ENCODE peak calls at places on chromosomes 6 and 20, in four cellular contexts. Q is small intestine; F is astrocyte of the spinal cord; U is effector memory CD4-positive, alpha-beta T cell. K is an unnamed sample.

GRCh38 chr20:11166716-11167115 is 492.9 kb upstream of the JAG1 start:
- DNase-seq in Q (no peak), F (no peak), U (no peak), K (no peak)

GRCh38 chr20:36569847-36570429 is 3.5 kb upstream of the TGIF2 start:
- DNase-seq in Q (no peak), F (peak), U (no peak), K (no peak)

GRCh38 chr6:124567401-124567800 is 394.8 kb upstream of the RNF217 start:
- DNase-seq in Q (no peak), F (no peak), U (no peak), K (no peak)

GRCh38 chr6:142851601-142852000 is 93.4 kb downstream of the HIVEP2 start:
- DNase-seq in Q (no peak), F (no peak), U (no peak), K (no peak)

GRCh38 chr20:25042531-25043498 is 15.1 kb downstream of the ACSS1 start:
- DNase-seq in Q (peak), F (no peak), U (peak), K (no peak)

GRCh38 chr6:152313542-152314482 is 323.4 kb downstream of the SYNE1 start:
- DNase-seq in Q (no peak), F (peak), U (no peak), K (no peak)

GRCh38 chr20:1700990-1701389 is 43.4 kb upstream of the SIRPG start:
- DNase-seq in Q (no peak), F (no peak), U (no peak), K (no peak)

GRCh38 chr6:8642854-8643253 is 207.5 kb upstream of the SLC35B3 start:
- DNase-seq in Q (no peak), F (no peak), U (no peak), K (no peak)

GRCh38 chr6:154894903-154895302 is 100.2 kb upstream of the TIAM2 start:
- DNase-seq in Q (no peak), F (no peak), U (no peak), K (no peak)

GRCh38 chr20:46139243-46139889 is 21.3 kb downstream of the CD40 start:
- DNase-seq in Q (no peak), F (no peak), U (no peak), K (no peak)

GRCh38 chr6:46263709-46264091 is 92.9 kb upstream of the ENPP5 start:
- DNase-seq in Q (no peak), F (peak), U (no peak), K (peak)

GRCh38 chr20:37479925-37480691 is 40.9 kb upstream of the NNAT start:
- DNase-seq in Q (no peak), F (no peak), U (no peak), K (no peak)

GRCh38 chr6:151067684-151068596 is 171.8 kb upstream of the AKAP12 start:
- DNase-seq in Q (peak), F (peak), U (no peak), K (peak)

GRCh38 chr6:106892186-106892585 is 82.3 kb downstream of the CD24 start:
- DNase-seq in Q (no peak), F (no peak), U (no peak), K (no peak)

GRCh38 chr20:54318892-54319291 is 111.0 kb downstream of the PFDN4 start:
- DNase-seq in Q (no peak), F (no peak), U (no peak), K (no peak)

GRCh38 chr20:32898721-32899120 is 40.0 kb downstream of the EFCAB8 start:
- DNase-seq in Q (no peak), F (no peak), U (no peak), K (no peak)

GRCh38 chr6:32852018-32852843 is 1.3 kb downstream of the TAP1 start:
- DNase-seq in Q (peak), F (peak), U (peak), K (no peak)

GRCh38 chr6:122322824-122323223 is 76.6 kb upstream of the HSF2 start:
- DNase-seq in Q (peak), F (peak), U (no peak), K (peak)

GRCh38 chr6:141252828-141253608 is 879.7 kb upstream of the GJE1 start:
- DNase-seq in Q (no peak), F (peak), U (no peak), K (peak)

GRCh38 chr6:104956663-104957294 is at the start of gene LIN28B:
- DNase-seq in Q (no peak), F (no peak), U (no peak), K (no peak)

GRCh38 chr6:169904051-169904922 is 152.9 kb downstream of the ERMARD start:
- DNase-seq in Q (no peak), F (no peak), U (no peak), K (no peak)

GRCh38 chr6:87590989-87591388 is 1.1 kb downstream of the ORC3 start:
- DNase-seq in Q (no peak), F (no peak), U (no peak), K (no peak)

GRCh38 chr20:19019734-19020364 is 192.6 kb upstream of the SLC24A3 start:
- DNase-seq in Q (no peak), F (no peak), U (no peak), K (no peak)

GRCh38 chr6:156060013-156060412 is 604.4 kb upstream of the NOX3 start:
- DNase-seq in Q (no peak), F (no peak), U (no peak), K (no peak)

GRCh38 chr20:38724603-38725457 is 544 bp downstream of the SLC32A1 start:
- DNase-seq in Q (no peak), F (no peak), U (no peak), K (no peak)

GRCh38 chr6:18536693-18537092 is 149.5 kb downstream of the RNF144B start:
- DNase-seq in Q (peak), F (no peak), U (no peak), K (no peak)

GRCh38 chr20:7980332-7981046 is 39.1 kb downstream of the TMX4 start:
- DNase-seq in Q (peak), F (peak), U (no peak), K (peak)

GRCh38 chr6:77463881-77464867 is 883 bp upstream of the HTR1B start:
- DNase-seq in Q (no peak), F (peak), U (no peak), K (no peak)

GRCh38 chr20:51650685-51651134 is 108.2 kb upstream of the NFATC2 start:
- DNase-seq in Q (no peak), F (peak), U (no peak), K (no peak)

GRCh38 chr20:41135187-41135887 is 2.0 kb upstream of the PLCG1 start:
- DNase-seq in Q (peak), F (no peak), U (peak), K (no peak)

DNA sequence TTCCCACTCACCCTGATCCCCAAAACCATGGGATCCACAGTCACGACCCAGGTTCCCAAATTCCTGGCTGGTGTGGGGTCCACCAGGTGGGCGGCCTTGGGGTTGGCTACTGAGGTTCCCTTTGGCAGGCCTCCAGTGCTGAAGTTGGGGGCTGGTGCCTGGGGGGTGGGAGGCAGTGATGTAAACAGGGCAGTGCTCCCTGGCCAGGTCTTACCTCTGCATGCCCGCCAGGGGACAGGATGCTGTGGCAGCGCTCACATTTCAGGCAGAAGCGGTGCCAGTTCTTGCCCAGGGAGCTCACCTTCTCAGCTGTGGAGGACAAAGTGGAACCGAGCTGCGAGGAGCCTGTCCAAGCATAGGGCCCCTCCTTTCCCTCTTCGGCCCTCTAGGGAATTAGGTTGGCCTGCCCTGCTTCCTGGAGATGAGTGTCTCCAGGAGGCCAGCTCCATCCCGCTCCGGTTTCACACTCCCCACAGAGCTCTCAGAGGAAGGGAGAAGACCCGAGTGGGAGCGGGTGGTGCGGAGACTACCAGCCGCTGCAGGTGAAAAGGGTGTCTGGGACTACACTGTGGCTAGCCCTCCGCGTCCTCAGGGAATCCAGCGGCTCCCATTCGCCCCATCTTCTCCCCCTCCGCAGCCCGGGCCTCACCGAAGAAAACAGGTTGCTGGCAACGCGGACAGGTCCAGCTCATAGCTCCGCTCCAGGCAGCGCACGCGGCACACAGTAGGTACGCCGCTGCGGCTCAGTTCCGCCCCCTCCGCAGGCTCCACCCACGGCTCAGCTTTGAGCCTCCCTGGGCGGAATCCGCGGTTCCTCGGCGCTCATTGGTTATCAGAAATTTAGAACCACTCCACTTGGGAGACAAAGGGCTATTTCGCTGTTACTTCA is at the start of gene CRIP3:
- DNase-seq in Q (no peak), F (no peak), U (peak), K (peak)
- H3K4me3 ChIP-seq in Q (peak), F (peak), U (peak), K (peak)

DNA sequence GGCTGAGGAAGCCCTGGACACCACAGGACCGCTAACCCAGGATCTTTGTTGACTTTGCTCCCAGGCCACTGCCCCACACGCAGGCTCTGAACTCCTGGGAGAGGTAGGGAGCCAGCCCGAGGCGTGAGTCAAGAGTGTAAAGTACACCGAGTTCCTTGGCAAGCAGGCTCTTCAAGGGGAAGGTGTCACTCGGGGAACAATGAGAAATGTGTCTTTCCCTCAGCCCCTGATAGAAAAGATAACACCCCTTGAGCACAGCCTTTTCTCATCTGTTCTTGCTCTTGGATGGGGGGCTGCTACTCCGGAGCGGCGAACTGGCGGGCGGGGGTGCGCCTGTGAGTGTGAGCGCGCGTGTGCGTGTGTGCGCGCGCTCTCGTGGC is 460 bp upstream of the EDN3 start:
- DNase-seq in Q (peak), F (no peak), U (no peak), K (no peak)
- H3K4me3 ChIP-seq in Q (peak), F (no peak), U (no peak), K (no peak)

DNA sequence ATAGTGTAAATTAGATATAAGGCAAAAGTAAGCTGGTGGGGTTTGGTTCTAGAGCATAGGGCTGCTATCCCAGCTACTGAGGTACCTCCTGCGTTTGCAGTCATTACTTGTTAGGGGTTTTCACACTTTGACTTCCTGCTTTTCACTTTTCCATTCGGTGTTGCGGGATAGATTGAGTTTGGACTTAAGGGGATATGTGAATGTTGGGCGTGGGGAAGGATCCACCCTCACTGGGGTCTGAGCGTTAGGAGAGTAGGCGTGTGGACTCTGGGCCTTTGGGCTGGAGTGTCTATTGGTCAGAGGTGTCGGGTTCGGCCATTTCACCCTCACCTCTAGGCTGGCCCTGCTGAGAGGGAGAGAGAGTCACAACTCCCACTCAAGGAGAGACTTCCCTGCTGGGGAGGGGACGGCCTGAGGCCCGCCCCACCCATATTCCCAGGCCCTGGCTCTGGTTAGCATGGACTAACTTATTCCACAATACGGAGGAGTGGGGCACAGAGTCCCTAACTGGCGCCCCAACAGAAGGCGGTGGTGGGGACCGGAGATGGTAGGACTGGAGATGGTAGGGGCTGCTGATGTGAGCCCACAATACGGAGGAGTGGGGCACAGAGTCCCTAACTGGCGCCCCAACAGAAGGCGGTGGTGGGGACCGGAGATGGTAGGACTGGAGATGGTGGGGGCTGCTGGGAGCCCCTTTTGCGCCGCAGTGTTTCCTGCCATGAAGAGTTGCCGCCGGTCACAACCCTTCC is 1.6 kb upstream of the PTPRA start:
- DNase-seq in Q (peak), F (peak), U (no peak), K (no peak)
- H3K4me3 ChIP-seq in Q (peak), F (no peak), U (peak), K (peak)

GRCh38 chr6:133888931-133889556 is at the start of gene TCF21:
- DNase-seq in Q (no peak), F (peak), U (no peak), K (no peak)
- H3K4me3 ChIP-seq in Q (peak), F (peak), U (peak), K (peak)

K was measured in skeletal muscle cell.